ENCODE peak calls at places on chromosomes 7 and 10, in ten cellular contexts. A is GM06990; E is MM.1S; V is glutamatergic neuron; G is HT1080; H is pons; Q is sciatic nerve; T is activated CD8-positive, alpha-beta memory T cell treated with anti-CD3 and anti-CD28 coated beads for 1 hour; N is substantia nigra; Z is left cardiac atrium. X is an unnamed sample.

GRCh38 chr7:131640686-131641085 is 84.3 kb upstream of the PODXL start:
- DNase-seq in A (no peak), E (no peak), V (no peak), G (no peak), H (no peak), Q (no peak), T (no peak), N (no peak), Z (no peak), X (no peak)

GRCh38 chr7:48139461-48139860 is 31.8 kb upstream of the ABCA13 start:
- DNase-seq in A (no peak), E (peak; percentile 17), V (no peak), G (peak; percentile 42), H (no peak), Q (no peak), T (no peak), N (no peak), Z (no peak), X (no peak)

GRCh38 chr7:131302876-131303707 is 24.6 kb upstream of the MKLN1 start:
- DNase-seq in A (no peak), E (peak; percentile 66), V (no peak), G (peak; percentile 42), H (peak; percentile 41), Q (peak; percentile 67), T (peak; percentile 9), N (no peak), Z (peak; percentile 50), X (no peak)

GRCh38 chr10:80486785-80487421 is 32.8 kb downstream of the TSPAN14 start:
- DNase-seq in A (no peak), E (no peak), V (no peak), G (no peak), H (no peak), Q (no peak), T (no peak), N (no peak), Z (no peak), X (no peak)

GRCh38 chr10:51422311-51423120 is 276.9 kb downstream of the CSTF2T start:
- DNase-seq in A (peak; percentile 0), E (peak; percentile 47), V (peak; percentile 31), G (peak; percentile 50), H (peak; percentile 43), Q (peak; percentile 69), T (peak; percentile 7), N (no peak), Z (peak; percentile 61), X (peak; percentile 40)

GRCh38 chr7:32501522-32501921 is 6.2 kb downstream of the AVL9 start:
- DNase-seq in A (no peak), E (no peak), V (no peak), G (peak; percentile 82), H (peak; percentile 43), Q (no peak), T (no peak), N (no peak), Z (no peak), X (peak; percentile 79)

GRCh38 chr7:81604075-81604807 is 165.6 kb downstream of the HGF start:
- DNase-seq in A (no peak), E (no peak), V (no peak), G (peak; percentile 95), H (no peak), Q (no peak), T (no peak), N (no peak), Z (no peak), X (peak; percentile 100)

GRCh38 chr7:7639847-7640220 is 718 bp upstream of the UMAD1 start:
- DNase-seq in A (no peak), E (peak; percentile 55), V (no peak), G (no peak), H (peak; percentile 32), Q (no peak), T (no peak), N (no peak), Z (no peak), X (peak; percentile 72)

GRCh38 chr7:12569673-12570072 is 847 bp upstream of the SCIN start:
- DNase-seq in A (no peak), E (peak; percentile 64), V (no peak), G (no peak), H (no peak), Q (no peak), T (no peak), N (no peak), Z (no peak), X (no peak)

GRCh38 chr10:122850705-122851640 is 5.3 kb upstream of the CUZD1 start:
- DNase-seq in A (no peak), E (no peak), V (no peak), G (no peak), H (no peak), Q (no peak), T (no peak), N (no peak), Z (no peak), X (no peak)

GRCh38 chr10:129531969-129532660 is 65.1 kb downstream of the MGMT start:
- DNase-seq in A (no peak), E (no peak), V (no peak), G (no peak), H (no peak), Q (no peak), T (no peak), N (no peak), Z (no peak), X (no peak)

GRCh38 chr10:68043030-68043429 is 32.1 kb downstream of the HERC4 start:
- DNase-seq in A (no peak), E (no peak), V (no peak), G (peak; percentile 4), H (no peak), Q (no peak), T (no peak), N (no peak), Z (no peak), X (peak; percentile 5)

GRCh38 chr10:44356139-44357115 is 28.5 kb downstream of the CXCL12 start:
- DNase-seq in A (no peak), E (no peak), V (no peak), G (no peak), H (no peak), Q (no peak), T (no peak), N (no peak), Z (no peak), X (no peak)

GRCh38 chr7:36871863-36872262 is 147.6 kb upstream of the AOAH start:
- DNase-seq in A (no peak), E (no peak), V (no peak), G (peak; percentile 40), H (no peak), Q (no peak), T (no peak), N (no peak), Z (no peak), X (no peak)

GRCh38 chr10:70652761-70653657 is 19.3 kb upstream of the ADAMTS14 start:
- DNase-seq in A (no peak), E (no peak), V (no peak), G (peak; percentile 86), H (no peak), Q (no peak), T (no peak), N (no peak), Z (peak; percentile 71), X (no peak)

GRCh38 chr10:101569838-101570763 is 18.0 kb downstream of the POLL start:
- DNase-seq in A (peak; percentile 81), E (peak; percentile 74), V (peak; percentile 89), G (peak; percentile 54), H (peak; percentile 44), Q (peak; percentile 90), T (peak; percentile 76), N (peak; percentile 27), Z (peak; percentile 84), X (peak; percentile 74)

GRCh38 chr7:130095812-130096211 is 25.5 kb downstream of the KLHDC10 start:
- DNase-seq in A (no peak), E (no peak), V (no peak), G (no peak), H (no peak), Q (no peak), T (no peak), N (no peak), Z (no peak), X (no peak)

GRCh38 chr7:24129597-24129996 is 154.4 kb upstream of the NPY start:
- DNase-seq in A (no peak), E (no peak), V (no peak), G (peak; percentile 77), H (peak; percentile 5), Q (no peak), T (no peak), N (no peak), Z (no peak), X (peak; percentile 76)